ENCODE peak calls at places on chromosomes 4 and X, in nine cellular contexts. L, W, D, I, V, H, K, X and Y are unnamed samples.

GRCh38 chrX:141176586-141177451 is at the start of gene LDOC1:
- DNase-seq in L (peak; percentile 57), W (peak; percentile 59), D (peak; percentile 82), I (peak; percentile 65), V (peak; percentile 48), H (peak; percentile 3), K (peak; percentile 9), X (peak; percentile 71), Y (peak; percentile 31)

GRCh38 chrX:16594490-16594889 is 55.5 kb upstream of the S100G start:
- DNase-seq in L (no peak), W (no peak), D (no peak), I (no peak), V (no peak), H (no peak), K (no peak), X (no peak), Y (no peak)

GRCh38 chrX:47215291-47215900 is 3.1 kb upstream of the CDK16 start:
- DNase-seq in L (no peak), W (no peak), D (no peak), I (no peak), V (no peak), H (no peak), K (no peak), X (no peak), Y (no peak)

GRCh38 chrX:15524417-15524816 is 23.8 kb downstream of the BMX start:
- DNase-seq in L (no peak), W (no peak), D (no peak), I (no peak), V (no peak), H (peak; percentile 5), K (no peak), X (no peak), Y (no peak)

GRCh38 chrX:41333744-41333993 is 293 bp upstream of the DDX3X start:
- DNase-seq in L (no peak), W (no peak), D (no peak), I (peak; percentile 51), V (peak; percentile 76), H (peak; percentile 63), K (no peak), X (peak; percentile 92), Y (peak; percentile 78)

GRCh38 chr4:159142254-159142653 is 39.4 kb downstream of the RAPGEF2 start:
- DNase-seq in L (no peak), W (no peak), D (no peak), I (no peak), V (no peak), H (no peak), K (no peak), X (peak; percentile 74), Y (no peak)

GRCh38 chr4:7458477-7458876 is 23.7 kb upstream of the PSAPL1 start:
- DNase-seq in L (no peak), W (no peak), D (no peak), I (no peak), V (no peak), H (no peak), K (no peak), X (no peak), Y (no peak)

GRCh38 chrX:53716328-53717088 is 30.0 kb upstream of the HUWE1 start:
- DNase-seq in L (no peak), W (peak; percentile 15), D (no peak), I (no peak), V (no peak), H (no peak), K (no peak), X (peak; percentile 46), Y (no peak)

GRCh38 chrX:80026116-80026515 is 11.6 kb downstream of the TBX22 start:
- DNase-seq in L (no peak), W (no peak), D (no peak), I (no peak), V (no peak), H (no peak), K (no peak), X (no peak), Y (no peak)

GRCh38 chr4:115332078-115332477 is 218.7 kb upstream of the NDST4 start:
- DNase-seq in L (no peak), W (no peak), D (no peak), I (no peak), V (no peak), H (no peak), K (no peak), X (no peak), Y (no peak)

GRCh38 chr4:74670583-74670982 is 123.7 kb downstream of the BTC start:
- DNase-seq in L (no peak), W (no peak), D (no peak), I (no peak), V (no peak), H (no peak), K (no peak), X (no peak), Y (no peak)

GRCh38 chrX:104972737-104973136 is 247.8 kb downstream of the TEX13A start:
- DNase-seq in L (no peak), W (no peak), D (no peak), I (no peak), V (no peak), H (no peak), K (no peak), X (no peak), Y (no peak)

GRCh38 chrX:18890724-18891560 is 93.0 kb downstream of the PHKA2 start:
- DNase-seq in L (no peak), W (no peak), D (no peak), I (no peak), V (no peak), H (no peak), K (no peak), X (no peak), Y (no peak)

GRCh38 chrX:41822917-41823316 is 98.9 kb downstream of the GPR82 start:
- DNase-seq in L (no peak), W (no peak), D (no peak), I (no peak), V (no peak), H (no peak), K (no peak), X (no peak), Y (no peak)

GRCh38 chrX:37860731-37861130 is 13.4 kb upstream of the DYNLT3 start:
- DNase-seq in L (no peak), W (no peak), D (no peak), I (no peak), V (no peak), H (no peak), K (no peak), X (no peak), Y (no peak)

GRCh38 chr4:1576200-1576960 is 107.7 kb downstream of the FAM53A start:
- DNase-seq in L (no peak), W (no peak), D (no peak), I (no peak), V (no peak), H (no peak), K (no peak), X (no peak), Y (no peak)

GRCh38 chr4:174284181-174284886 is 623 bp downstream of the CEP44 start:
- DNase-seq in L (peak; percentile 22), W (peak; percentile 10), D (no peak), I (no peak), V (no peak), H (no peak), K (no peak), X (peak; percentile 87), Y (no peak)

GRCh38 chr4:70709551-70710080 is 12.1 kb upstream of the RUFY3 start:
- DNase-seq in L (no peak), W (no peak), D (no peak), I (no peak), V (no peak), H (no peak), K (no peak), X (no peak), Y (no peak)

GRCh38 chr4:32172761-32173160 is 1452.6 kb downstream of the PCDH7 start:
- DNase-seq in L (no peak), W (no peak), D (no peak), I (no peak), V (no peak), H (no peak), K (peak; percentile 42), X (peak; percentile 2), Y (no peak)

GRCh38 chrX:152061083-152061482 is 77.3 kb downstream of the MAGEA10 start:
- DNase-seq in L (no peak), W (no peak), D (no peak), I (no peak), V (no peak), H (no peak), K (no peak), X (no peak), Y (no peak)
- TF ChIP-seq CTCF in L (no peak), W (no peak), D (no peak), I (no peak), V (no peak), H (no peak), K (no peak), X (no peak), Y (no peak)

GRCh38 chrX:3807906-3808305 is 94.5 kb upstream of the PRKX start:
- DNase-seq in L (no peak), W (no peak), D (no peak), I (no peak), V (no peak), H (no peak), K (no peak), X (no peak), Y (no peak)

GRCh38 chrX:3815896-3816664 is 102.6 kb upstream of the PRKX start:
- DNase-seq in L (peak; percentile 71), W (peak; percentile 70), D (peak; percentile 15), I (peak; percentile 42), V (peak; percentile 43), H (no peak), K (no peak), X (peak; percentile 28), Y (no peak)

GRCh38 chrX:3806630-3807029 is 93.2 kb upstream of the PRKX start:
- DNase-seq in L (no peak), W (no peak), D (no peak), I (no peak), V (no peak), H (no peak), K (no peak), X (no peak), Y (no peak)

GRCh38 chrX:3811331-3812311 is 98.2 kb upstream of the PRKX start:
- DNase-seq in L (no peak), W (peak; percentile 28), D (peak; percentile 4), I (no peak), V (peak; percentile 64), H (no peak), K (no peak), X (peak; percentile 58), Y (no peak)
- TF ChIP-seq CTCF in L (peak; percentile 49), W (no peak), D (no peak), I (no peak), V (peak; percentile 75), H (peak; percentile 66), K (peak; percentile 68), X (peak; percentile 72), Y (peak; percentile 40)

GRCh38 chrX:134727363-134727762 is 69.1 kb upstream of the PLAC1 start:
- DNase-seq in L (no peak), W (no peak), D (no peak), I (no peak), V (no peak), H (no peak), K (no peak), X (peak; percentile 28), Y (no peak)
- TF ChIP-seq CTCF in L (no peak), W (no peak), D (no peak), I (no peak), V (no peak), H (peak; percentile 10), K (no peak), X (peak; percentile 27), Y (no peak)

DNA sequence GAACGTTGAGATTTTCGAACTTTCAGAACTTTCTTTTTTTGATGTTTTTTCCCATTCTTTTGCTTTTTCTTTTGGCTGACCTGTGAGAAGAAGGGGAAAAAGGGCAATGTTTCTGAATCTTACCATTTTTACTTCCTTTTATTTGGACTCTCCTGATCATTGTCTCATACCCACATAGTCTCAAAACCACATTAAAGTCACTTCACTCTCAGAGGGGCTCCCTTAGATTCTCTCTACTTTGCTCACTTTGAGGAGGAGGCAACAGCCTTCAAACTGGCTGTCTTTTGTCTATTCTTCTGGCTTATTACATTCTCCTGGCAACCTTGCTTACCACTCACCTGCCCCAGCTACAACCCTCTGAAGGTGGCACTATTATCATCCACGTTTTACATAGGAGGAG is 3.7 kb downstream of the CXCL9 start:
- DNase-seq in L (no peak), W (no peak), D (no peak), I (no peak), V (no peak), H (no peak), K (no peak), X (no peak), Y (no peak)
- TF ChIP-seq CTCF in L (no peak), W (no peak), D (no peak), I (no peak), V (no peak), H (no peak), K (no peak), X (no peak), Y (no peak)